ENCODE peak calls at places on chromosomes 13 and 19, in nine cellular contexts. One of them, this sample, is unnamed.

GRCh38 chr19:8120636-8121480 is 28.5 kb downstream of the FBN3 start:
- DNase-seq in NCI-H1417: peak; percentile 68
- DNase-seq in activated CD8-positive, alpha-beta memory T cell treated with anti-CD3 and anti-CD28 coated beads for 24 hours: no peak
- DNase-seq in NCI-H69: no peak
- DNase-seq in stimulated activated CD8-positive, alpha-beta memory T cell treated with anti-CD3 and anti-CD28 coated beads, Interleukin-12 subunit alpha, Interleukin-12 subunit beta, amount 100 ng/mL, for 1 hour: no peak
- DNase-seq in AG09309: no peak
- DNase-seq in A549: no peak
- DNase-seq in stimulated activated CD4-positive, alpha-beta T cell treated with anti-CD3 and anti-CD28 coated beads, Interleukin-1b, Interleukin-23, amount 100 ng/mL, for 1 hour: no peak
- DNase-seq in nephron progenitor cell: no peak
- DNase-seq in this sample: no peak

GRCh38 chr13:95552539-95553270 is at the start of gene CLDN10:
- DNase-seq in NCI-H1417: no peak
- DNase-seq in activated CD8-positive, alpha-beta memory T cell treated with anti-CD3 and anti-CD28 coated beads for 24 hours: no peak
- DNase-seq in NCI-H69: no peak
- DNase-seq in stimulated activated CD8-positive, alpha-beta memory T cell treated with anti-CD3 and anti-CD28 coated beads, Interleukin-12 subunit alpha, Interleukin-12 subunit beta, amount 100 ng/mL, for 1 hour: no peak
- DNase-seq in AG09309: no peak
- DNase-seq in A549: peak; percentile 24
- DNase-seq in stimulated activated CD4-positive, alpha-beta T cell treated with anti-CD3 and anti-CD28 coated beads, Interleukin-1b, Interleukin-23, amount 100 ng/mL, for 1 hour: no peak
- DNase-seq in nephron progenitor cell: peak; percentile 84
- DNase-seq in this sample: no peak

GRCh38 chr19:33063356-33064116 is 1.2 kb downstream of the RHPN2 start:
- DNase-seq in NCI-H1417: peak; percentile 80
- DNase-seq in activated CD8-positive, alpha-beta memory T cell treated with anti-CD3 and anti-CD28 coated beads for 24 hours: no peak
- DNase-seq in NCI-H69: peak; percentile 68
- DNase-seq in stimulated activated CD8-positive, alpha-beta memory T cell treated with anti-CD3 and anti-CD28 coated beads, Interleukin-12 subunit alpha, Interleukin-12 subunit beta, amount 100 ng/mL, for 1 hour: no peak
- DNase-seq in AG09309: no peak
- DNase-seq in A549: peak; percentile 67
- DNase-seq in stimulated activated CD4-positive, alpha-beta T cell treated with anti-CD3 and anti-CD28 coated beads, Interleukin-1b, Interleukin-23, amount 100 ng/mL, for 1 hour: no peak
- DNase-seq in nephron progenitor cell: peak; percentile 22
- DNase-seq in this sample: no peak

GRCh38 chr13:113845723-113846638 is 17.9 kb downstream of the GAS6 start:
- DNase-seq in NCI-H1417: no peak
- DNase-seq in activated CD8-positive, alpha-beta memory T cell treated with anti-CD3 and anti-CD28 coated beads for 24 hours: no peak
- DNase-seq in NCI-H69: no peak
- DNase-seq in stimulated activated CD8-positive, alpha-beta memory T cell treated with anti-CD3 and anti-CD28 coated beads, Interleukin-12 subunit alpha, Interleukin-12 subunit beta, amount 100 ng/mL, for 1 hour: no peak
- DNase-seq in AG09309: no peak
- DNase-seq in A549: no peak
- DNase-seq in stimulated activated CD4-positive, alpha-beta T cell treated with anti-CD3 and anti-CD28 coated beads, Interleukin-1b, Interleukin-23, amount 100 ng/mL, for 1 hour: no peak
- DNase-seq in nephron progenitor cell: no peak
- DNase-seq in this sample: no peak

GRCh38 chr13:94209110-94209509 is 270.4 kb downstream of the DCT start:
- DNase-seq in NCI-H1417: peak; percentile 95
- DNase-seq in activated CD8-positive, alpha-beta memory T cell treated with anti-CD3 and anti-CD28 coated beads for 24 hours: no peak
- DNase-seq in NCI-H69: peak; percentile 98
- DNase-seq in stimulated activated CD8-positive, alpha-beta memory T cell treated with anti-CD3 and anti-CD28 coated beads, Interleukin-12 subunit alpha, Interleukin-12 subunit beta, amount 100 ng/mL, for 1 hour: no peak
- DNase-seq in AG09309: no peak
- DNase-seq in A549: no peak
- DNase-seq in stimulated activated CD4-positive, alpha-beta T cell treated with anti-CD3 and anti-CD28 coated beads, Interleukin-1b, Interleukin-23, amount 100 ng/mL, for 1 hour: no peak
- DNase-seq in nephron progenitor cell: no peak
- DNase-seq in this sample: no peak

GRCh38 chr19:5967994-5968430 is 9.9 kb downstream of the RANBP3 start:
- DNase-seq in NCI-H1417: peak; percentile 80
- DNase-seq in activated CD8-positive, alpha-beta memory T cell treated with anti-CD3 and anti-CD28 coated beads for 24 hours: peak; percentile 80
- DNase-seq in NCI-H69: peak; percentile 78
- DNase-seq in stimulated activated CD8-positive, alpha-beta memory T cell treated with anti-CD3 and anti-CD28 coated beads, Interleukin-12 subunit alpha, Interleukin-12 subunit beta, amount 100 ng/mL, for 1 hour: no peak
- DNase-seq in AG09309: peak; percentile 38
- DNase-seq in A549: peak; percentile 68
- DNase-seq in stimulated activated CD4-positive, alpha-beta T cell treated with anti-CD3 and anti-CD28 coated beads, Interleukin-1b, Interleukin-23, amount 100 ng/mL, for 1 hour: no peak
- DNase-seq in nephron progenitor cell: peak; percentile 74
- DNase-seq in this sample: peak; percentile 42

GRCh38 chr19:8611391-8611883 is 922 bp upstream of the ADAMTS10 start:
- DNase-seq in NCI-H1417: no peak
- DNase-seq in activated CD8-positive, alpha-beta memory T cell treated with anti-CD3 and anti-CD28 coated beads for 24 hours: no peak
- DNase-seq in NCI-H69: no peak
- DNase-seq in stimulated activated CD8-positive, alpha-beta memory T cell treated with anti-CD3 and anti-CD28 coated beads, Interleukin-12 subunit alpha, Interleukin-12 subunit beta, amount 100 ng/mL, for 1 hour: no peak
- DNase-seq in AG09309: no peak
- DNase-seq in A549: peak; percentile 81
- DNase-seq in stimulated activated CD4-positive, alpha-beta T cell treated with anti-CD3 and anti-CD28 coated beads, Interleukin-1b, Interleukin-23, amount 100 ng/mL, for 1 hour: no peak
- DNase-seq in nephron progenitor cell: no peak
- DNase-seq in this sample: no peak

GRCh38 chr13:26719356-26719945 is 41.1 kb downstream of the GPR12 start:
- DNase-seq in NCI-H1417: peak; percentile 85
- DNase-seq in activated CD8-positive, alpha-beta memory T cell treated with anti-CD3 and anti-CD28 coated beads for 24 hours: no peak
- DNase-seq in NCI-H69: peak; percentile 48
- DNase-seq in stimulated activated CD8-positive, alpha-beta memory T cell treated with anti-CD3 and anti-CD28 coated beads, Interleukin-12 subunit alpha, Interleukin-12 subunit beta, amount 100 ng/mL, for 1 hour: no peak
- DNase-seq in AG09309: no peak
- DNase-seq in A549: no peak
- DNase-seq in stimulated activated CD4-positive, alpha-beta T cell treated with anti-CD3 and anti-CD28 coated beads, Interleukin-1b, Interleukin-23, amount 100 ng/mL, for 1 hour: no peak
- DNase-seq in nephron progenitor cell: no peak
- DNase-seq in this sample: no peak

GRCh38 chr13:46731535-46731934 is 65.4 kb downstream of the ESD start:
- DNase-seq in NCI-H1417: no peak
- DNase-seq in activated CD8-positive, alpha-beta memory T cell treated with anti-CD3 and anti-CD28 coated beads for 24 hours: no peak
- DNase-seq in NCI-H69: no peak
- DNase-seq in stimulated activated CD8-positive, alpha-beta memory T cell treated with anti-CD3 and anti-CD28 coated beads, Interleukin-12 subunit alpha, Interleukin-12 subunit beta, amount 100 ng/mL, for 1 hour: no peak
- DNase-seq in AG09309: no peak
- DNase-seq in A549: no peak
- DNase-seq in stimulated activated CD4-positive, alpha-beta T cell treated with anti-CD3 and anti-CD28 coated beads, Interleukin-1b, Interleukin-23, amount 100 ng/mL, for 1 hour: no peak
- DNase-seq in nephron progenitor cell: no peak
- DNase-seq in this sample: no peak

GRCh38 chr13:25943666-25944065 is 108.2 kb downstream of the SHISA2 start:
- DNase-seq in NCI-H1417: no peak
- DNase-seq in activated CD8-positive, alpha-beta memory T cell treated with anti-CD3 and anti-CD28 coated beads for 24 hours: no peak
- DNase-seq in NCI-H69: no peak
- DNase-seq in stimulated activated CD8-positive, alpha-beta memory T cell treated with anti-CD3 and anti-CD28 coated beads, Interleukin-12 subunit alpha, Interleukin-12 subunit beta, amount 100 ng/mL, for 1 hour: no peak
- DNase-seq in AG09309: peak; percentile 1
- DNase-seq in A549: no peak
- DNase-seq in stimulated activated CD4-positive, alpha-beta T cell treated with anti-CD3 and anti-CD28 coated beads, Interleukin-1b, Interleukin-23, amount 100 ng/mL, for 1 hour: no peak
- DNase-seq in nephron progenitor cell: no peak
- DNase-seq in this sample: no peak

GRCh38 chr19:34639491-34640085 is 37.4 kb downstream of the SCGB2B2 start:
- DNase-seq in NCI-H1417: peak; percentile 89
- DNase-seq in activated CD8-positive, alpha-beta memory T cell treated with anti-CD3 and anti-CD28 coated beads for 24 hours: peak; percentile 66
- DNase-seq in NCI-H69: peak; percentile 88
- DNase-seq in stimulated activated CD8-positive, alpha-beta memory T cell treated with anti-CD3 and anti-CD28 coated beads, Interleukin-12 subunit alpha, Interleukin-12 subunit beta, amount 100 ng/mL, for 1 hour: peak; percentile 64
- DNase-seq in AG09309: peak; percentile 47
- DNase-seq in A549: peak; percentile 88
- DNase-seq in stimulated activated CD4-positive, alpha-beta T cell treated with anti-CD3 and anti-CD28 coated beads, Interleukin-1b, Interleukin-23, amount 100 ng/mL, for 1 hour: peak; percentile 26
- DNase-seq in nephron progenitor cell: peak; percentile 36
- DNase-seq in this sample: peak; percentile 59

GRCh38 chr19:10918359-10918758 is 10.1 kb downstream of the YIPF2 start:
- DNase-seq in NCI-H1417: no peak
- DNase-seq in activated CD8-positive, alpha-beta memory T cell treated with anti-CD3 and anti-CD28 coated beads for 24 hours: no peak
- DNase-seq in NCI-H69: no peak
- DNase-seq in stimulated activated CD8-positive, alpha-beta memory T cell treated with anti-CD3 and anti-CD28 coated beads, Interleukin-12 subunit alpha, Interleukin-12 subunit beta, amount 100 ng/mL, for 1 hour: no peak
- DNase-seq in AG09309: no peak
- DNase-seq in A549: no peak
- DNase-seq in stimulated activated CD4-positive, alpha-beta T cell treated with anti-CD3 and anti-CD28 coated beads, Interleukin-1b, Interleukin-23, amount 100 ng/mL, for 1 hour: no peak
- DNase-seq in nephron progenitor cell: no peak
- DNase-seq in this sample: no peak

GRCh38 chr19:29372461-29372860 is 153.3 kb upstream of the VSTM2B start:
- DNase-seq in NCI-H1417: no peak
- DNase-seq in activated CD8-positive, alpha-beta memory T cell treated with anti-CD3 and anti-CD28 coated beads for 24 hours: peak; percentile 13
- DNase-seq in NCI-H69: no peak
- DNase-seq in stimulated activated CD8-positive, alpha-beta memory T cell treated with anti-CD3 and anti-CD28 coated beads, Interleukin-12 subunit alpha, Interleukin-12 subunit beta, amount 100 ng/mL, for 1 hour: no peak
- DNase-seq in AG09309: no peak
- DNase-seq in A549: no peak
- DNase-seq in stimulated activated CD4-positive, alpha-beta T cell treated with anti-CD3 and anti-CD28 coated beads, Interleukin-1b, Interleukin-23, amount 100 ng/mL, for 1 hour: no peak
- DNase-seq in nephron progenitor cell: no peak
- DNase-seq in this sample: no peak

GRCh38 chr13:44764334-44764733 is 188.2 kb upstream of the TSC22D1 start:
- DNase-seq in NCI-H1417: no peak
- DNase-seq in activated CD8-positive, alpha-beta memory T cell treated with anti-CD3 and anti-CD28 coated beads for 24 hours: peak; percentile 19
- DNase-seq in NCI-H69: no peak
- DNase-seq in stimulated activated CD8-positive, alpha-beta memory T cell treated with anti-CD3 and anti-CD28 coated beads, Interleukin-12 subunit alpha, Interleukin-12 subunit beta, amount 100 ng/mL, for 1 hour: no peak
- DNase-seq in AG09309: no peak
- DNase-seq in A549: no peak
- DNase-seq in stimulated activated CD4-positive, alpha-beta T cell treated with anti-CD3 and anti-CD28 coated beads, Interleukin-1b, Interleukin-23, amount 100 ng/mL, for 1 hour: no peak
- DNase-seq in nephron progenitor cell: no peak
- DNase-seq in this sample: no peak

GRCh38 chr19:45716314-45717130 is 14.2 kb downstream of the FBXO46 start:
- DNase-seq in NCI-H1417: peak; percentile 71
- DNase-seq in activated CD8-positive, alpha-beta memory T cell treated with anti-CD3 and anti-CD28 coated beads for 24 hours: peak; percentile 70
- DNase-seq in NCI-H69: peak; percentile 69
- DNase-seq in stimulated activated CD8-positive, alpha-beta memory T cell treated with anti-CD3 and anti-CD28 coated beads, Interleukin-12 subunit alpha, Interleukin-12 subunit beta, amount 100 ng/mL, for 1 hour: no peak
- DNase-seq in AG09309: no peak
- DNase-seq in A549: peak; percentile 36
- DNase-seq in stimulated activated CD4-positive, alpha-beta T cell treated with anti-CD3 and anti-CD28 coated beads, Interleukin-1b, Interleukin-23, amount 100 ng/mL, for 1 hour: no peak
- DNase-seq in nephron progenitor cell: no peak
- DNase-seq in this sample: no peak

GRCh38 chr13:97559981-97560380 is 126.0 kb downstream of the RAP2A start:
- DNase-seq in NCI-H1417: peak; percentile 63
- DNase-seq in activated CD8-positive, alpha-beta memory T cell treated with anti-CD3 and anti-CD28 coated beads for 24 hours: no peak
- DNase-seq in NCI-H69: no peak
- DNase-seq in stimulated activated CD8-positive, alpha-beta memory T cell treated with anti-CD3 and anti-CD28 coated beads, Interleukin-12 subunit alpha, Interleukin-12 subunit beta, amount 100 ng/mL, for 1 hour: no peak
- DNase-seq in AG09309: no peak
- DNase-seq in A549: no peak
- DNase-seq in stimulated activated CD4-positive, alpha-beta T cell treated with anti-CD3 and anti-CD28 coated beads, Interleukin-1b, Interleukin-23, amount 100 ng/mL, for 1 hour: no peak
- DNase-seq in nephron progenitor cell: no peak
- DNase-seq in this sample: no peak

GRCh38 chr13:87810391-87810801 is 139.2 kb downstream of the SLITRK5 start:
- DNase-seq in NCI-H1417: no peak
- DNase-seq in activated CD8-positive, alpha-beta memory T cell treated with anti-CD3 and anti-CD28 coated beads for 24 hours: no peak
- DNase-seq in NCI-H69: peak; percentile 83
- DNase-seq in stimulated activated CD8-positive, alpha-beta memory T cell treated with anti-CD3 and anti-CD28 coated beads, Interleukin-12 subunit alpha, Interleukin-12 subunit beta, amount 100 ng/mL, for 1 hour: no peak
- DNase-seq in AG09309: no peak
- DNase-seq in A549: peak; percentile 82
- DNase-seq in stimulated activated CD4-positive, alpha-beta T cell treated with anti-CD3 and anti-CD28 coated beads, Interleukin-1b, Interleukin-23, amount 100 ng/mL, for 1 hour: no peak
- DNase-seq in nephron progenitor cell: peak; percentile 8
- DNase-seq in this sample: no peak

GRCh38 chr13:73722120-73722519 is 412.1 kb downstream of the KLF12 start:
- DNase-seq in NCI-H1417: peak; percentile 58
- DNase-seq in activated CD8-positive, alpha-beta memory T cell treated with anti-CD3 and anti-CD28 coated beads for 24 hours: no peak
- DNase-seq in NCI-H69: peak; percentile 51
- DNase-seq in stimulated activated CD8-positive, alpha-beta memory T cell treated with anti-CD3 and anti-CD28 coated beads, Interleukin-12 subunit alpha, Interleukin-12 subunit beta, amount 100 ng/mL, for 1 hour: no peak
- DNase-seq in AG09309: peak; percentile 21
- DNase-seq in A549: peak; percentile 21
- DNase-seq in stimulated activated CD4-positive, alpha-beta T cell treated with anti-CD3 and anti-CD28 coated beads, Interleukin-1b, Interleukin-23, amount 100 ng/mL, for 1 hour: no peak
- DNase-seq in nephron progenitor cell: no peak
- DNase-seq in this sample: no peak

GRCh38 chr13:83867708-83868107 is 14.6 kb downstream of the SLITRK1 start:
- DNase-seq in NCI-H1417: no peak
- DNase-seq in activated CD8-positive, alpha-beta memory T cell treated with anti-CD3 and anti-CD28 coated beads for 24 hours: no peak
- DNase-seq in NCI-H69: no peak
- DNase-seq in stimulated activated CD8-positive, alpha-beta memory T cell treated with anti-CD3 and anti-CD28 coated beads, Interleukin-12 subunit alpha, Interleukin-12 subunit beta, amount 100 ng/mL, for 1 hour: no peak
- DNase-seq in AG09309: no peak
- DNase-seq in A549: no peak
- DNase-seq in stimulated activated CD4-positive, alpha-beta T cell treated with anti-CD3 and anti-CD28 coated beads, Interleukin-1b, Interleukin-23, amount 100 ng/mL, for 1 hour: no peak
- DNase-seq in nephron progenitor cell: no peak
- DNase-seq in this sample: no peak

GRCh38 chr13:21326155-21327030 is 132.7 kb downstream of the ZDHHC20 start:
- DNase-seq in NCI-H1417: peak; percentile 15
- DNase-seq in activated CD8-positive, alpha-beta memory T cell treated with anti-CD3 and anti-CD28 coated beads for 24 hours: peak; percentile 82
- DNase-seq in NCI-H69: peak; percentile 50
- DNase-seq in stimulated activated CD8-positive, alpha-beta memory T cell treated with anti-CD3 and anti-CD28 coated beads, Interleukin-12 subunit alpha, Interleukin-12 subunit beta, amount 100 ng/mL, for 1 hour: no peak
- DNase-seq in AG09309: peak; percentile 29
- DNase-seq in A549: no peak
- DNase-seq in stimulated activated CD4-positive, alpha-beta T cell treated with anti-CD3 and anti-CD28 coated beads, Interleukin-1b, Interleukin-23, amount 100 ng/mL, for 1 hour: no peak
- DNase-seq in nephron progenitor cell: peak; percentile 46
- DNase-seq in this sample: no peak

GRCh38 chr19:19562665-19563347 is 24.7 kb downstream of the CILP2 start:
- DNase-seq in NCI-H1417: no peak
- DNase-seq in activated CD8-positive, alpha-beta memory T cell treated with anti-CD3 and anti-CD28 coated beads for 24 hours: no peak
- DNase-seq in NCI-H69: no peak
- DNase-seq in stimulated activated CD8-positive, alpha-beta memory T cell treated with anti-CD3 and anti-CD28 coated beads, Interleukin-12 subunit alpha, Interleukin-12 subunit beta, amount 100 ng/mL, for 1 hour: no peak
- DNase-seq in AG09309: no peak
- DNase-seq in A549: no peak
- DNase-seq in stimulated activated CD4-positive, alpha-beta T cell treated with anti-CD3 and anti-CD28 coated beads, Interleukin-1b, Interleukin-23, amount 100 ng/mL, for 1 hour: no peak
- DNase-seq in nephron progenitor cell: no peak
- DNase-seq in this sample: no peak

GRCh38 chr13:28805193-28805819 is 14.8 kb upstream of the MTUS2 start:
- DNase-seq in NCI-H1417: peak; percentile 0
- DNase-seq in activated CD8-positive, alpha-beta memory T cell treated with anti-CD3 and anti-CD28 coated beads for 24 hours: no peak
- DNase-seq in NCI-H69: peak; percentile 5
- DNase-seq in stimulated activated CD8-positive, alpha-beta memory T cell treated with anti-CD3 and anti-CD28 coated beads, Interleukin-12 subunit alpha, Interleukin-12 subunit beta, amount 100 ng/mL, for 1 hour: no peak
- DNase-seq in AG09309: no peak
- DNase-seq in A549: peak; percentile 44
- DNase-seq in stimulated activated CD4-positive, alpha-beta T cell treated with anti-CD3 and anti-CD28 coated beads, Interleukin-1b, Interleukin-23, amount 100 ng/mL, for 1 hour: no peak
- DNase-seq in nephron progenitor cell: peak; percentile 62
- DNase-seq in this sample: no peak

This sample was measured in activated CD4-positive, CD25-positive, alpha-beta regulatory T cell treated with anti-CD3 and anti-CD28 coated beads, Interleukin-2, amount 50 U/mL, for 16 hours.